ENCODE peak calls at places on chromosomes 12 and 14, in six cellular contexts. G, O, D, Q, C and Y are unnamed samples. For H3K4me1, the result is how much of the 10 kb centered on the place peaks cover.

GRCh38 chr12:96099986-96100385 is 64.6 kb upstream of the LTA4H start:
- DNase-seq in G (no peak), D (no peak), C (no peak), Q (no peak), O (no peak), Y (no peak)

GRCh38 chr14:26596722-26597030 is 1.2 kb downstream of the NOVA1 start:
- DNase-seq in O (no peak), Q (peak), G (no peak), C (peak), D (peak), Y (no peak)

GRCh38 chr14:54798465-54799124 is 104.0 kb downstream of the GCH1 start:
- DNase-seq in C (no peak), Q (no peak), D (no peak), G (no peak), O (no peak), Y (no peak)

GRCh38 chr12:97967831-97968230 is 505.2 kb downstream of the RMST start:
- DNase-seq in O (no peak), Q (no peak), D (no peak), G (no peak), C (no peak), Y (no peak)

GRCh38 chr14:71354801-71355200 is 447.5 kb downstream of the PCNX1 start:
- DNase-seq in G (no peak), Q (no peak), O (no peak), C (no peak), D (no peak), Y (no peak)

GRCh38 chr12:25421651-25422150 is 131.4 kb downstream of the LMNTD1 start:
- DNase-seq in G (no peak), D (no peak), O (no peak), Q (no peak), C (no peak), Y (no peak)

GRCh38 chr12:48782457-48783395 is 6.2 kb downstream of the ADCY6 start:
- DNase-seq in G (no peak), O (no peak), Q (no peak), D (no peak), C (no peak), Y (no peak)

GRCh38 chr12:69468237-69469026 is 1.8 kb upstream of the FRS2 start:
- DNase-seq in D (no peak), O (no peak), C (no peak), G (no peak), Q (no peak), Y (no peak)

GRCh38 chr12:131896080-131896810 is 1.8 kb downstream of the ULK1 start:
- DNase-seq in C (peak), O (peak), G (peak), D (peak), Q (peak), Y (peak)

GRCh38 chr14:91444335-91445020 is 26.9 kb upstream of the CCDC88C start:
- DNase-seq in O (no peak), D (no peak), C (no peak), Q (no peak), G (no peak), Y (no peak)

GRCh38 chr12:5085896-5086295 is 42.2 kb downstream of the KCNA5 start:
- DNase-seq in Q (no peak), C (no peak), D (no peak), G (no peak), O (no peak), Y (no peak)

GRCh38 chr12:105921872-105922669 is 216.7 kb downstream of the NUAK1 start:
- DNase-seq in O (no peak), Q (no peak), D (peak), C (no peak), G (no peak), Y (no peak)

GRCh38 chr14:71711619-71712018 is 220.6 kb upstream of the RGS6 start:
- DNase-seq in O (no peak), D (no peak), C (no peak), Q (no peak), G (no peak), Y (peak)

GRCh38 chr14:99609245-99610117 is 5.5 kb upstream of the CCDC85C start:
- DNase-seq in D (no peak), G (no peak), C (no peak), O (no peak), Q (no peak), Y (no peak)

GRCh38 chr12:56315256-56315625 is 547 bp downstream of the CNPY2 start:
- DNase-seq in G (no peak), D (no peak), C (no peak), O (no peak), Q (no peak), Y (no peak)

GRCh38 chr14:60514378-60515243 is 5.7 kb downstream of the SIX6 start:
- DNase-seq in C (no peak), D (no peak), G (no peak), O (no peak), Q (peak), Y (no peak)

GRCh38 chr12:103820881-103821489 is 20.0 kb downstream of the NT5DC3 start:
- DNase-seq in O (no peak), Q (no peak), C (no peak), G (no peak), D (no peak), Y (no peak)

GRCh38 chr12:93737457-93738198 is 60.5 kb downstream of the CRADD start:
- DNase-seq in O (no peak), Q (no peak), D (no peak), G (no peak), C (no peak), Y (no peak)

GRCh38 chr12:83823386-83824045 is 1089.1 kb downstream of the SLC6A15 start:
- DNase-seq in G (peak), D (no peak), Q (no peak), C (no peak), O (no peak), Y (no peak)

GRCh38 chr12:50211392-50212070 is 44.4 kb upstream of the CERS5 start:
- DNase-seq in O (no peak), Q (no peak), D (no peak), G (no peak), C (no peak), Y (no peak)

GRCh38 chr14:57559561-57559960 is 65.9 kb upstream of the CCDC198 start:
- DNase-seq in C (no peak), G (no peak), Q (no peak), D (no peak), O (no peak), Y (no peak)

GRCh38 chr12:96073346-96074336 is 38.3 kb upstream of the LTA4H start:
- DNase-seq in Q (no peak), C (no peak), O (no peak), D (no peak), G (no peak), Y (no peak)

GRCh38 chr12:4947297-4947696 is 37.6 kb downstream of the KCNA1 start:
- DNase-seq in C (no peak), Q (no peak), O (no peak), G (no peak), D (no peak), Y (no peak)

GRCh38 chr14:54697806-54698205 is 130.9 kb downstream of the SAMD4A start:
- DNase-seq in C (no peak), O (no peak), D (no peak), Q (no peak), G (no peak), Y (no peak)

GRCh38 chr12:68279227-68280054 is 26.0 kb upstream of the IL22 start:
- DNase-seq in C (no peak), G (no peak), Q (no peak), O (no peak), D (no peak), Y (no peak)

GRCh38 chr12:106139422-106140141 is 828 bp upstream of the NUAK1 start:
- DNase-seq in G (peak), D (peak), Q (peak), C (peak), O (no peak), Y (peak)

GRCh38 chr12:96061323-96061722 is 25.9 kb upstream of the LTA4H start:
- DNase-seq in C (no peak), D (no peak), G (no peak), O (no peak), Q (no peak), Y (no peak)

GRCh38 chr12:90502070-90502469 is 452.9 kb downstream of the CCER1 start:
- DNase-seq in Q (no peak), C (no peak), O (no peak), D (no peak), G (no peak), Y (no peak)

GRCh38 chr12:41365653-41366131 is 177.6 kb downstream of the PDZRN4 start:
- DNase-seq in Q (no peak), G (no peak), D (no peak), C (no peak), O (no peak), Y (no peak)

DNA sequence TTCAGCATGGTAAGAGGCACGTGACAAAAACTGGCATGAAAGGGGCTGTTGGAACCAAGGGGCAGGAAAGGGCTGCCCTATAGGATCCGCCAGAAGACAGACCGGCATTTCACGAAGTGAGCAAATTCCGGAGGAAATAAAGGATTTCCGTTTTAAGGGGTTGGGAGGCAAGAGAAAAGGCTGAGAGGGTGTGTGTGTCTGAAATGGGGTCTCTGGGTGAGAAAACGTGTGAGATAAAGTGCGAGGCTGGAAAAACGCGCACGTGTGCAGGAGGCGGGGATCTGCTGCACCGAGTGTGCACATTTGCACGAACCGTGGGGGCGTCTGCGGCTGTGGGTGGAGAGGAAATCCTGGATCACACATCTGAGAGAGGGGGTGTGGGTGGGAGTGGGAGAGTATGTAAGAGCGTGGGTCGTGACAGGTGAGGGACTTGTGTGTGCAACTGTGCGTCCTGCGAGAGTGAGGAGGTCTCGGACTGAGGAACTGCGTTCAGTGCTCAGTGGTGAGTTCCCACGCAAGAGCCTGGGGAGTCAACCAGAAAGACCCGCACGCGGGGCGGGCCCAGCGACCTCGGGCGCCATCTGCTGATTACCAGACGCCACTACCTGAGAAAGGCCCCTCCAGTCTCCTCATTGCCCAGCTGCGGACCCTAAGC is 37.0 kb upstream of the P2RX7 start:
- DNase-seq in Q (peak), C (peak), O (no peak), G (peak), D (peak), Y (peak)
- H3K4me3 ChIP-seq in Q (peak), C (peak), O (peak), G (no peak), D (peak), Y (peak)

GRCh38 chr12:109981311-109981710 is 14.9 kb downstream of the GIT2 start:
- DNase-seq in C (no peak), G (no peak), D (no peak), O (no peak), Q (no peak), Y (no peak)

GRCh38 chr12:109987615-109988014 is 8.6 kb downstream of the GIT2 start:
- DNase-seq in O (no peak), Q (no peak), G (no peak), C (no peak), D (no peak), Y (no peak)

GRCh38 chr12:109983432-109984142 is 12.6 kb downstream of the GIT2 start:
- DNase-seq in G (no peak), O (no peak), Q (no peak), D (no peak), C (no peak), Y (no peak)

GRCh38 chr12:109982211-109982610 is 14.0 kb downstream of the GIT2 start:
- DNase-seq in Q (no peak), G (no peak), O (no peak), D (no peak), C (no peak), Y (no peak)
- H3K4me1 ChIP-seq in Q (under half), G (under half), O (under half), D (under half), C (under half), Y (under half)

GRCh38 chr14:63852271-63852816 is 460 bp upstream of the SYNE2 start:
- DNase-seq in C (no peak), D (no peak), Q (no peak), G (no peak), O (no peak), Y (no peak)
- TF ChIP-seq CTCF in C (no peak), D (no peak), Q (no peak), G (no peak), O (no peak), Y (no peak)

GRCh38 chr12:44874981-44875416 is 1.1 kb downstream of the NELL2 start:
- DNase-seq in O (no peak), G (no peak), C (no peak), D (no peak), Q (no peak), Y (no peak)
- H3K4me3 ChIP-seq in O (peak), G (peak), C (peak), D (peak), Q (peak), Y (peak)

GRCh38 chr12:52916225-52916624 is 11.3 kb upstream of the KRT8 start:
- DNase-seq in Q (no peak), O (no peak), D (no peak), G (no peak), C (no peak), Y (no peak)
- H3K4me1 ChIP-seq in Q (under half), O (under half), D (under half), G (under half), C (under half), Y (under half)